ENCODE peak calls at places on chromosomes 13 and 19, in six cellular contexts. S, I, O, J, K and B are unnamed samples.

GRCh38 chr13:45086484-45086883 is 33.8 kb upstream of the GTF2F2 start:
- DNase-seq in S (no peak), I (peak; percentile 55), O (no peak), J (no peak), K (no peak), B (no peak)

GRCh38 chr19:10292789-10293636 is 3.3 kb downstream of the ICAM5 start:
- DNase-seq in S (no peak), I (no peak), O (no peak), J (no peak), K (no peak), B (peak; percentile 84)

GRCh38 chr13:35857769-35858168 is 273.4 kb downstream of the DCLK1 start:
- DNase-seq in S (no peak), I (peak; percentile 32), O (no peak), J (no peak), K (peak; percentile 51), B (no peak)

GRCh38 chr13:38348890-38349289 is 761 bp upstream of the UFM1 start:
- DNase-seq in S (no peak), I (peak; percentile 40), O (no peak), J (no peak), K (peak; percentile 31), B (no peak)

GRCh38 chr13:110382229-110382628 is 75.1 kb downstream of the COL4A2 start:
- DNase-seq in S (no peak), I (peak; percentile 92), O (no peak), J (no peak), K (peak; percentile 92), B (no peak)

GRCh38 chr13:77222000-77222690 is 104.7 kb downstream of the MYCBP2 start:
- DNase-seq in S (no peak), I (no peak), O (no peak), J (no peak), K (no peak), B (no peak)

GRCh38 chr19:6551607-6552450 is 21.0 kb downstream of the TNFSF9 start:
- DNase-seq in S (no peak), I (no peak), O (peak; percentile 42), J (no peak), K (no peak), B (no peak)

GRCh38 chr13:89965252-89965651 is 1382.2 kb upstream of the MIR17HG start:
- DNase-seq in S (no peak), I (no peak), O (no peak), J (no peak), K (no peak), B (no peak)

GRCh38 chr19:33621811-33622504 is at the start of gene CHST8:
- DNase-seq in S (no peak), I (no peak), O (peak; percentile 59), J (peak; percentile 45), K (peak; percentile 16), B (no peak)

GRCh38 chr13:50127017-50127725 is 111.9 kb downstream of the KCNRG start:
- DNase-seq in S (no peak), I (peak; percentile 50), O (no peak), J (peak; percentile 33), K (peak; percentile 59), B (no peak)

GRCh38 chr13:98173431-98173921 is 3.6 kb downstream of the RNF113B start:
- DNase-seq in S (peak; percentile 65), I (peak; percentile 99), O (no peak), J (no peak), K (peak; percentile 90), B (no peak)

GRCh38 chr19:45640849-45641273 is 1.7 kb upstream of the EML2 start:
- DNase-seq in S (no peak), I (no peak), O (no peak), J (no peak), K (no peak), B (no peak)

GRCh38 chr13:80050252-80050651 is 290.7 kb downstream of the SPRY2 start:
- DNase-seq in S (no peak), I (peak; percentile 16), O (no peak), J (no peak), K (peak; percentile 34), B (no peak)

GRCh38 chr13:49454388-49455015 is 10.4 kb downstream of the SETDB2 start:
- DNase-seq in S (no peak), I (peak; percentile 88), O (no peak), J (no peak), K (peak; percentile 21), B (no peak)

GRCh38 chr13:32259116-32259515 is 56.0 kb downstream of the ZAR1L start:
- DNase-seq in S (no peak), I (no peak), O (no peak), J (no peak), K (no peak), B (no peak)

GRCh38 chr19:13329766-13330165 is 176.5 kb downstream of the CACNA1A start:
- DNase-seq in S (no peak), I (peak; percentile 31), O (no peak), J (no peak), K (no peak), B (no peak)

GRCh38 chr19:4990306-4990705 is 21.4 kb downstream of the KDM4B start:
- DNase-seq in S (no peak), I (no peak), O (no peak), J (no peak), K (no peak), B (no peak)

GRCh38 chr13:34247596-34247995 is 429.6 kb downstream of the RFC3 start:
- DNase-seq in S (no peak), I (no peak), O (no peak), J (no peak), K (no peak), B (no peak)

GRCh38 chr19:16371540-16371986 is 46.9 kb downstream of the KLF2 start:
- DNase-seq in S (no peak), I (no peak), O (no peak), J (no peak), K (no peak), B (no peak)

GRCh38 chr19:38735257-38735686 is 9.0 kb downstream of the CAPN12 start:
- DNase-seq in S (no peak), I (no peak), O (peak; percentile 42), J (no peak), K (no peak), B (no peak)

GRCh38 chr13:45554604-45555109 is 60.9 kb downstream of the ERICH6B start:
- DNase-seq in S (no peak), I (no peak), O (no peak), J (no peak), K (no peak), B (peak; percentile 65)

GRCh38 chr19:17260842-17261325 is 3.7 kb downstream of the USHBP1 start:
- DNase-seq in S (peak; percentile 82), I (peak; percentile 64), O (peak; percentile 85), J (peak; percentile 80), K (peak; percentile 81), B (peak; percentile 94)

GRCh38 chr13:76882431-76882830 is 3.8 kb downstream of the KCTD12 start:
- DNase-seq in S (no peak), I (no peak), O (no peak), J (no peak), K (peak; percentile 77), B (no peak)

GRCh38 chr19:1259206-1259872 is 9.8 kb upstream of the CIRBP start:
- DNase-seq in S (no peak), I (peak; percentile 51), O (no peak), J (no peak), K (peak; percentile 63), B (no peak)

GRCh38 chr13:109665781-109666249 is 120.6 kb downstream of the IRS2 start:
- DNase-seq in S (no peak), I (no peak), O (no peak), J (no peak), K (no peak), B (no peak)

GRCh38 chr19:54430306-54431254 is 15.3 kb downstream of the TTYH1 start:
- DNase-seq in S (no peak), I (no peak), O (no peak), J (peak; percentile 64), K (peak; percentile 40), B (no peak)

GRCh38 chr19:43625918-43626579 is 6.6 kb upstream of the ZNF428 start:
- DNase-seq in S (no peak), I (no peak), O (no peak), J (no peak), K (no peak), B (no peak)

GRCh38 chr13:43935878-43936277 is 56.2 kb downstream of the LACC1 start:
- DNase-seq in S (no peak), I (no peak), O (no peak), J (no peak), K (peak; percentile 4), B (no peak)

GRCh38 chr19:53552001-53552721 is 14.2 kb downstream of the ZNF331 start:
- DNase-seq in S (no peak), I (no peak), O (no peak), J (no peak), K (no peak), B (no peak)

GRCh38 chr13:26280822-26281221 is 26.9 kb downstream of the CDK8 start:
- DNase-seq in S (no peak), I (no peak), O (no peak), J (no peak), K (peak; percentile 29), B (no peak)
- TF ChIP-seq CTCF in S (no peak), I (no peak), O (no peak), J (no peak), K (no peak), B (no peak)

GRCh38 chr13:23557043-23557442 is 13.2 kb upstream of the TNFRSF19 start:
- DNase-seq in S (no peak), I (no peak), O (no peak), J (no peak), K (no peak), B (no peak)
- TF ChIP-seq CTCF in S (no peak), I (no peak), O (no peak), J (no peak), K (no peak), B (no peak)

GRCh38 chr19:42198676-42199439 is 18.6 kb downstream of the DEDD2 start:
- DNase-seq in S (no peak), I (no peak), O (no peak), J (no peak), K (no peak), B (no peak)
- TF ChIP-seq CTCF in S (no peak), I (no peak), O (no peak), J (no peak), K (no peak), B (no peak)

GRCh38 chr13:101149735-101150380 is 266.4 kb downstream of the NALCN start:
- DNase-seq in S (no peak), I (peak; percentile 66), O (no peak), J (no peak), K (peak; percentile 60), B (no peak)
- TF ChIP-seq CTCF in S (no peak), I (peak; percentile 55), O (peak; percentile 43), J (no peak), K (peak; percentile 28), B (peak; percentile 60)

DNA sequence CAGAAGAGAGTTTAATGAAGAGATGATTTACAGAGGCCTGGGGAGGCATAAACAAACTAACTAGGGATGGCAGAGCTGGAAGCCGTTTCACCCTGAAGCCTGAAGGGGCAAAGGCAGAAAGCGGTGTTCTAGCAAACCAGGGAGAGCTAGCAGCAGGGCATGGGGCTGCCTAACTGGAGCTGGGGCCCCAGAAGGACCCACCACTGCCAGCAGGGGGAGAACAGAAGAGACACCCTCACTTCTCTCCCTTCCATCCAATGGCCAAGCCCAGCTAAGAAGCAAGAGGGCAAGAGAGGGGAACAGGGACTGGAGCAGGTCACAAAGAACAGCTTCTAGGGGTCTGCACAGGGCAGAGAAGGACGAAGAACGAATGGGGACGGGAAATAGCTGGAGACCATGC is 195.5 kb downstream of the KATNAL1 start:
- DNase-seq in S (no peak), I (no peak), O (no peak), J (no peak), K (no peak), B (no peak)
- TF ChIP-seq CTCF in S (no peak), I (peak; percentile 39), O (peak; percentile 31), J (no peak), K (peak; percentile 27), B (peak; percentile 12)